ENCODE peak calls at places on chromosomes 6 and 20, in six cellular contexts. V is left cardiac atrium; R is immature natural killer cell; A is NCI-H1105 treated with DMSO at 0.1 percent for 48 hours; S is activated CD4-positive, CD25-positive, alpha-beta regulatory T cell; F is non-pigmented ciliary epithelial cell. L is an unnamed sample.

GRCh38 chr20:36861875-36862801 is 13.8 kb upstream of the TLDC2 start:
- DNase-seq in V (peak; percentile 91), R (no peak), A (peak; percentile 75), S (no peak), F (no peak), L (no peak)

GRCh38 chr20:46130534-46130933 is 12.4 kb downstream of the CD40 start:
- DNase-seq in V (no peak), R (no peak), A (peak; percentile 98), S (no peak), F (no peak), L (no peak)

GRCh38 chr20:46330831-46331371 is 22.6 kb upstream of the CDH22 start:
- DNase-seq in V (no peak), R (no peak), A (no peak), S (no peak), F (no peak), L (no peak)

GRCh38 chr20:38429301-38429700 is 5.8 kb downstream of the SNHG17 start:
- DNase-seq in V (no peak), R (no peak), A (no peak), S (no peak), F (no peak), L (no peak)

GRCh38 chr6:108876929-108877775 is 28.9 kb downstream of the ARMC2 start:
- DNase-seq in V (peak; percentile 86), R (no peak), A (no peak), S (no peak), F (peak; percentile 30), L (no peak)

GRCh38 chr6:148874698-148875293 is 128.0 kb downstream of the UST start:
- DNase-seq in V (no peak), R (no peak), A (peak; percentile 88), S (no peak), F (no peak), L (no peak)

GRCh38 chr20:13274311-13274965 is 53.4 kb downstream of the ISM1 start:
- DNase-seq in V (no peak), R (no peak), A (peak; percentile 56), S (no peak), F (no peak), L (no peak)

GRCh38 chr6:135506270-135506997 is 8.9 kb upstream of the AHI1 start:
- DNase-seq in V (no peak), R (peak; percentile 41), A (peak; percentile 69), S (no peak), F (no peak), L (no peak)

GRCh38 chr6:81086931-81087330 is 665.5 kb downstream of the TENT5A start:
- DNase-seq in V (no peak), R (no peak), A (no peak), S (no peak), F (no peak), L (no peak)

GRCh38 chr6:121584591-121585369 is 149.3 kb downstream of the GJA1 start:
- DNase-seq in V (no peak), R (no peak), A (no peak), S (no peak), F (no peak), L (no peak)

GRCh38 chr20:24890286-24890685 is 58.8 kb upstream of the CST7 start:
- DNase-seq in V (no peak), R (no peak), A (no peak), S (no peak), F (no peak), L (no peak)

GRCh38 chr20:38883981-38884733 is 42.1 kb upstream of the FAM83D start:
- DNase-seq in V (no peak), R (no peak), A (no peak), S (no peak), F (no peak), L (no peak)

GRCh38 chr6:5782783-5783567 is 223.8 kb downstream of the NRN1 start:
- DNase-seq in V (peak; percentile 72), R (no peak), A (peak; percentile 87), S (no peak), F (no peak), L (no peak)

GRCh38 chr6:54737247-54737646 is 109.3 kb upstream of the FAM83B start:
- DNase-seq in V (no peak), R (no peak), A (no peak), S (no peak), F (no peak), L (no peak)

GRCh38 chr6:97053643-97054411 is 129.3 kb downstream of the KLHL32 start:
- DNase-seq in V (no peak), R (no peak), A (peak; percentile 35), S (no peak), F (no peak), L (no peak)

GRCh38 chr6:34457392-34457746 is 8.5 kb upstream of the PACSIN1 start:
- DNase-seq in V (no peak), R (no peak), A (no peak), S (no peak), F (no peak), L (no peak)

GRCh38 chr20:38021373-38021772 is 11.9 kb downstream of the TTI1 start:
- DNase-seq in V (no peak), R (no peak), A (no peak), S (no peak), F (no peak), L (no peak)

GRCh38 chr6:150573041-150573681 is 26.5 kb upstream of the PLEKHG1 start:
- DNase-seq in V (no peak), R (no peak), A (no peak), S (no peak), F (no peak), L (no peak)

GRCh38 chr6:158039571-158040050 is 57.9 kb downstream of the SYNJ2 start:
- DNase-seq in V (peak; percentile 44), R (no peak), A (no peak), S (no peak), F (no peak), L (no peak)

GRCh38 chr6:63644668-63645326 is 9.2 kb downstream of the PHF3 start:
- DNase-seq in V (peak; percentile 40), R (no peak), A (no peak), S (no peak), F (no peak), L (no peak)

GRCh38 chr6:56292505-56293181 is 45.3 kb upstream of the COL21A1 start:
- DNase-seq in V (no peak), R (no peak), A (peak; percentile 74), S (no peak), F (no peak), L (no peak)

GRCh38 chr6:3209114-3210023 is 18.1 kb downstream of the TUBB2B start:
- DNase-seq in V (peak; percentile 67), R (no peak), A (no peak), S (no peak), F (peak; percentile 95), L (no peak)

GRCh38 chr6:131258816-131259476 is 123.7 kb downstream of the AKAP7 start:
- DNase-seq in V (no peak), R (no peak), A (no peak), S (no peak), F (no peak), L (no peak)

L was measured in glomerular endothelial cell.